ENCODE peak calls at places on chromosomes 1 and 21, in ten cellular contexts. One of them, this sample, is unnamed.

GRCh38 chr1:232912845-232913580 is 37.4 kb upstream of the NTPCR start:
- DNase-seq in kidney: no peak
- DNase-seq in OCI-LY7: no peak
- DNase-seq in body of pancreas: no peak
- DNase-seq in right atrium auricular region: no peak
- DNase-seq in thoracic aorta: no peak
- DNase-seq in stomach: no peak
- DNase-seq in upper lobe of right lung: no peak
- DNase-seq in lung: no peak
- DNase-seq in psoas muscle: no peak
- DNase-seq in this sample: no peak

GRCh38 chr1:42736152-42736551 is 3.9 kb downstream of the CLDN19 start:
- DNase-seq in upper lobe of right lung: no peak
- DNase-seq in OCI-LY7: peak; percentile 13
- DNase-seq in lung: no peak
- DNase-seq in stomach: peak; percentile 31
- DNase-seq in psoas muscle: no peak
- DNase-seq in right atrium auricular region: no peak
- DNase-seq in kidney: no peak
- DNase-seq in thoracic aorta: no peak
- DNase-seq in body of pancreas: no peak
- DNase-seq in this sample: no peak

GRCh38 chr1:200626853-200627534 is 6.4 kb upstream of the KIF14 start:
- DNase-seq in thoracic aorta: no peak
- DNase-seq in upper lobe of right lung: no peak
- DNase-seq in right atrium auricular region: no peak
- DNase-seq in lung: no peak
- DNase-seq in OCI-LY7: no peak
- DNase-seq in body of pancreas: no peak
- DNase-seq in stomach: no peak
- DNase-seq in kidney: no peak
- DNase-seq in psoas muscle: no peak
- DNase-seq in this sample: no peak

GRCh38 chr1:175742790-175743459 is 470 bp downstream of the TNR start:
- DNase-seq in right atrium auricular region: no peak
- DNase-seq in body of pancreas: peak; percentile 13
- DNase-seq in thoracic aorta: no peak
- DNase-seq in lung: no peak
- DNase-seq in upper lobe of right lung: no peak
- DNase-seq in OCI-LY7: no peak
- DNase-seq in kidney: no peak
- DNase-seq in stomach: no peak
- DNase-seq in psoas muscle: no peak
- DNase-seq in this sample: no peak

GRCh38 chr1:112257043-112257835 is 138.8 kb upstream of the CTTNBP2NL start:
- DNase-seq in body of pancreas: no peak
- DNase-seq in upper lobe of right lung: no peak
- DNase-seq in thoracic aorta: no peak
- DNase-seq in stomach: no peak
- DNase-seq in lung: no peak
- DNase-seq in kidney: no peak
- DNase-seq in OCI-LY7: no peak
- DNase-seq in right atrium auricular region: no peak
- DNase-seq in psoas muscle: no peak
- DNase-seq in this sample: no peak

GRCh38 chr21:41446571-41446970 is 20.5 kb downstream of the MX1 start:
- DNase-seq in body of pancreas: no peak
- DNase-seq in thoracic aorta: no peak
- DNase-seq in OCI-LY7: no peak
- DNase-seq in right atrium auricular region: no peak
- DNase-seq in kidney: no peak
- DNase-seq in stomach: no peak
- DNase-seq in upper lobe of right lung: no peak
- DNase-seq in lung: no peak
- DNase-seq in psoas muscle: no peak
- DNase-seq in this sample: no peak

GRCh38 chr1:223747838-223748335 is 35.5 kb downstream of the CAPN2 start:
- DNase-seq in lung: peak; percentile 45
- DNase-seq in thoracic aorta: no peak
- DNase-seq in psoas muscle: peak; percentile 51
- DNase-seq in right atrium auricular region: no peak
- DNase-seq in kidney: no peak
- DNase-seq in upper lobe of right lung: no peak
- DNase-seq in body of pancreas: peak; percentile 55
- DNase-seq in stomach: peak; percentile 74
- DNase-seq in OCI-LY7: no peak
- DNase-seq in this sample: no peak

GRCh38 chr1:96756789-96757188 is 35.2 kb downstream of the PTBP2 start:
- DNase-seq in thoracic aorta: no peak
- DNase-seq in lung: no peak
- DNase-seq in kidney: no peak
- DNase-seq in OCI-LY7: no peak
- DNase-seq in stomach: no peak
- DNase-seq in psoas muscle: no peak
- DNase-seq in right atrium auricular region: no peak
- DNase-seq in upper lobe of right lung: no peak
- DNase-seq in body of pancreas: no peak
- DNase-seq in this sample: no peak

GRCh38 chr1:30753660-30754123 is 3.9 kb downstream of the LAPTM5 start:
- DNase-seq in lung: no peak
- DNase-seq in psoas muscle: no peak
- DNase-seq in body of pancreas: peak; percentile 39
- DNase-seq in right atrium auricular region: no peak
- DNase-seq in stomach: no peak
- DNase-seq in upper lobe of right lung: no peak
- DNase-seq in OCI-LY7: peak; percentile 87
- DNase-seq in kidney: no peak
- DNase-seq in thoracic aorta: no peak
- DNase-seq in this sample: no peak

GRCh38 chr1:66275601-66276023 is 258.3 kb upstream of the SGIP1 start:
- DNase-seq in kidney: no peak
- DNase-seq in stomach: no peak
- DNase-seq in OCI-LY7: no peak
- DNase-seq in right atrium auricular region: no peak
- DNase-seq in upper lobe of right lung: no peak
- DNase-seq in thoracic aorta: no peak
- DNase-seq in body of pancreas: peak; percentile 46
- DNase-seq in psoas muscle: no peak
- DNase-seq in lung: no peak
- DNase-seq in this sample: no peak

GRCh38 chr1:197776348-197777082 is 1.2 kb upstream of the DENND1B start:
- DNase-seq in thoracic aorta: no peak
- DNase-seq in psoas muscle: no peak
- DNase-seq in lung: no peak
- DNase-seq in kidney: no peak
- DNase-seq in stomach: no peak
- DNase-seq in right atrium auricular region: no peak
- DNase-seq in upper lobe of right lung: no peak
- DNase-seq in OCI-LY7: peak; percentile 18
- DNase-seq in body of pancreas: no peak
- DNase-seq in this sample: no peak

GRCh38 chr1:12167493-12168429 is 970 bp downstream of the TNFRSF1B start:
- DNase-seq in thoracic aorta: no peak
- DNase-seq in upper lobe of right lung: no peak
- DNase-seq in kidney: no peak
- DNase-seq in right atrium auricular region: no peak
- DNase-seq in body of pancreas: no peak
- DNase-seq in stomach: no peak
- DNase-seq in OCI-LY7: no peak
- DNase-seq in psoas muscle: no peak
- DNase-seq in lung: no peak
- DNase-seq in this sample: no peak

GRCh38 chr1:70627910-70628309 is 216.8 kb downstream of the CTH start:
- DNase-seq in right atrium auricular region: no peak
- DNase-seq in lung: peak; percentile 45
- DNase-seq in upper lobe of right lung: no peak
- DNase-seq in kidney: no peak
- DNase-seq in thoracic aorta: no peak
- DNase-seq in body of pancreas: no peak
- DNase-seq in OCI-LY7: peak; percentile 14
- DNase-seq in psoas muscle: no peak
- DNase-seq in stomach: no peak
- DNase-seq in this sample: no peak

GRCh38 chr1:248686815-248687214 is 15.8 kb downstream of the OR14I1 start:
- DNase-seq in lung: no peak
- DNase-seq in OCI-LY7: peak; percentile 6
- DNase-seq in thoracic aorta: no peak
- DNase-seq in body of pancreas: no peak
- DNase-seq in psoas muscle: no peak
- DNase-seq in kidney: no peak
- DNase-seq in stomach: no peak
- DNase-seq in upper lobe of right lung: no peak
- DNase-seq in right atrium auricular region: no peak
- DNase-seq in this sample: no peak

DNA sequence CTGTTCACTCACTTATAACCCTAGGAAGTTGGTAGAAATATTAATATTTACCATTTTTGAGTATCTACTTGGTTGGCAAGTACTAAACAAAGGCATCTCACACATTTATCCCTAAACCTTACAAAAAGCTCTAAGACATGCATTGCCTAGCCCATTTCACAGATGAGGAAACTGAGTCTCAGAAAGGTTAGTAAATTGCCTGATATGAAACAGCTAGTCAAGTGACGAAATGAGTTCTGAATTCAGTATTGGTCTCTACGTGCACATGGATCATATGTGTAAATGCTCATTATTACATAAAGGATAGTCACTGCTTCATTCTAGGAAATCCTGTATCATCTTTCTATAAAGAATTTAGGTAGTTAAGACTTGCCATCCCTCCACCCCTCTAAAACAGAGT is 105.1 kb downstream of the BARHL2 start:
- DNase-seq in kidney: no peak
- DNase-seq in body of pancreas: no peak
- DNase-seq in upper lobe of right lung: no peak
- DNase-seq in lung: no peak
- DNase-seq in OCI-LY7: no peak
- DNase-seq in psoas muscle: no peak
- DNase-seq in right atrium auricular region: no peak
- DNase-seq in thoracic aorta: no peak
- DNase-seq in stomach: no peak
- DNase-seq in this sample: no peak
- H3K27ac ChIP-seq in kidney: no peak overlapping the region
- H3K27ac ChIP-seq in body of pancreas: no peak overlapping the region
- H3K27ac ChIP-seq in upper lobe of right lung: no peak overlapping the region
- H3K27ac ChIP-seq in lung: no peak overlapping the region
- H3K27ac ChIP-seq in OCI-LY7: no peak overlapping the region
- H3K27ac ChIP-seq in psoas muscle: no peak overlapping the region
- H3K27ac ChIP-seq in right atrium auricular region: no peak overlapping the region
- H3K27ac ChIP-seq in thoracic aorta: no peak overlapping the region
- H3K27ac ChIP-seq in stomach: no peak overlapping the region
- H3K27ac ChIP-seq in this sample: no peak overlapping the region

GRCh38 chr1:116393792-116394191 is 20.7 kb downstream of the ATP1A1 start:
- DNase-seq in psoas muscle: no peak
- DNase-seq in kidney: no peak
- DNase-seq in stomach: no peak
- DNase-seq in thoracic aorta: no peak
- DNase-seq in right atrium auricular region: no peak
- DNase-seq in body of pancreas: no peak
- DNase-seq in lung: no peak
- DNase-seq in OCI-LY7: no peak
- DNase-seq in upper lobe of right lung: no peak
- DNase-seq in this sample: no peak
- H3K4me3 ChIP-seq in psoas muscle: no peak overlapping the region
- H3K4me3 ChIP-seq in kidney: no peak overlapping the region
- H3K4me3 ChIP-seq in stomach: no peak overlapping the region
- H3K4me3 ChIP-seq in thoracic aorta: no peak overlapping the region
- H3K4me3 ChIP-seq in right atrium auricular region: no peak overlapping the region
- H3K4me3 ChIP-seq in body of pancreas: no peak overlapping the region
- H3K4me3 ChIP-seq in lung: no peak overlapping the region
- H3K4me3 ChIP-seq in OCI-LY7: no peak overlapping the region
- H3K4me3 ChIP-seq in upper lobe of right lung: no peak overlapping the region
- H3K4me3 ChIP-seq in this sample: no peak overlapping the region

DNA sequence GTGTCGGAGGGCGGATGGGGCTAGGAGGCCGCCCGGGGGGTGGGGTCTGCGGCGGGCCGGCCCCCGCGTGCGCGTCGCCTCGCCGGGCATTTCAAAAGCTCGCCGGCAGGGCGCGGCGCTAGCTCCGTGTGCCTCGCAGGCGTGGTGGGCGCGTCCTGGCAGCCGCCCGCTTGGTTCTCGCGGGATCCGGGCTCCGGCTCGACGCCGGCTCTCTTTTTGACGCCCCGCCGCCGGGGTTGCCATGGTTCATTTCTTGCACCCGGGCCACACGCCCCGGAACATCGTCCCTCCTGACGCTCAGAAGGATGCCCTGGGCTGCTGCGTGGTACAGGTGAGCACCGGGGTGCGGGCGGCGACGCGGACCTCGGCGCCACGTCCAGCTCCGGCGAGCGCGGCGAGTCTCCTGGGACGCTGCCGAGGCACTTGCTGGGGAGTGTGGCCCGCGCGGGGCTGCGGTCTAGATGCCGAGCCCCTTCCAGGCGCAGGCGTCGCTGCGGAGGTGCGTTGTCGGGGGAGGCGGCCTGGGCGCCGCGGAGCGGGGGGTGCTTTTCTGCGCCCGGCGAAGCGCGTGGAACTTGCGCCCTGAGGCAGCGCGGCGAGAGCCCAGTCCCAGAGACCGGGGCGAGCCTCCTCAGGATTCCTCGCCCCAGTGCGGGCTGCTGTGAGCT is at the start of gene ZYG11A:
- DNase-seq in stomach: peak; percentile 59
- DNase-seq in right atrium auricular region: no peak
- DNase-seq in kidney: peak; percentile 81
- DNase-seq in OCI-LY7: no peak
- DNase-seq in upper lobe of right lung: peak; percentile 73
- DNase-seq in lung: peak; percentile 32
- DNase-seq in thoracic aorta: no peak
- DNase-seq in body of pancreas: peak; percentile 38
- DNase-seq in psoas muscle: peak; percentile 59
- DNase-seq in this sample: no peak
- TF ChIP-seq CTCF in stomach: peak; percentile 23
- TF ChIP-seq CTCF in right atrium auricular region: no peak
- TF ChIP-seq CTCF in kidney: peak; percentile 35
- TF ChIP-seq CTCF in OCI-LY7: no peak
- TF ChIP-seq CTCF in upper lobe of right lung: no peak
- TF ChIP-seq CTCF in lung: no peak
- TF ChIP-seq CTCF in thoracic aorta: peak; percentile 42
- TF ChIP-seq CTCF in body of pancreas: peak; percentile 37
- TF ChIP-seq CTCF in psoas muscle: peak; percentile 29
- TF ChIP-seq CTCF in this sample: no peak

DNA sequence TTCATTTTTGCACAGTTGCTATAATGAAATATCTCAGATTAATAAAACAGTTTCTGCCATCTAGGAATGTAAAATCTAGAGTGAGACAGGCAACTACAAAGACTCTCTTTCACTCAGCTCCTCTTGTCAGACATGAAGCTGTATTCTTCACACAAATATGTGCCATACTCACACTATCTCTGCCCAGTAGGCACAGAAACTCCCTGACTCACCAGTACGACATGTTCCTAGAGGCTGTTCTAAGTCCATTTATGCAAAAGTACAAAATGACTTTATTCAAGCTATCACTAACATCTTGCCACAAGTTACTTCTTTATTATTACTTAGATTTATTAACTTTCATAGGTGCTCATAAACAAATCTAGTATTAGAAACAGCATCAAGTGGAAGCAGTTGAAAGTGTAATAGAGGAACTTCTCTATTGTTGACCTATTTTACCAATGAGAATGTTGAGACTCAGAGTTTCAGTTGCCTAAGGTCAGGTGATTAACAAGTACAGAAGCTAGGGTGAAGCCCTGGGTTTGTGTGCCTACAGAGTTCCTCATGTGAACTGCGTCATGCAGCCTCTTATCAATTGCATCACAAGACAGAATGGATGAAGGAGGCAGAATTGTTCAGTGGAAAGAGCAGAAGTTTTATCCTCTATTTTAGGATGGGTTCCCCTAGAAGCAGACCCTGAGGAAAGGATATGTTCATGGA is 98.9 kb downstream of the RGS2 start:
- DNase-seq in kidney: no peak
- DNase-seq in right atrium auricular region: no peak
- DNase-seq in lung: no peak
- DNase-seq in OCI-LY7: no peak
- DNase-seq in upper lobe of right lung: no peak
- DNase-seq in body of pancreas: peak; percentile 54
- DNase-seq in thoracic aorta: no peak
- DNase-seq in psoas muscle: no peak
- DNase-seq in stomach: no peak
- DNase-seq in this sample: no peak
- H3K27ac ChIP-seq in kidney: no peak overlapping the region
- H3K27ac ChIP-seq in right atrium auricular region: peak overlapping the region; percentile 27
- H3K27ac ChIP-seq in lung: no peak overlapping the region
- H3K27ac ChIP-seq in OCI-LY7: no peak overlapping the region
- H3K27ac ChIP-seq in upper lobe of right lung: no peak overlapping the region
- H3K27ac ChIP-seq in body of pancreas: no peak overlapping the region
- H3K27ac ChIP-seq in thoracic aorta: peak overlapping the region; percentile 39
- H3K27ac ChIP-seq in psoas muscle: no peak overlapping the region
- H3K27ac ChIP-seq in stomach: no peak overlapping the region
- H3K27ac ChIP-seq in this sample: no peak overlapping the region